ENCODE peak calls at places on chromosomes 1 and 21, in nine cellular contexts. One of them, this sample, is unnamed.

GRCh38 chr1:12629521-12629956 is 11.5 kb upstream of the DHRS3 start:
- DNase-seq in NCI-H1105 treated with DMSO at 0.1 percent for 48 hours: no peak
- DNase-seq in NCI-H460: no peak
- DNase-seq in colonic mucosa: no peak
- DNase-seq in T-cell: no peak
- DNase-seq in NB4: no peak
- DNase-seq in stimulated activated CD4-positive, alpha-beta T cell treated with anti-CD3 and anti-CD28 coated beads, TNF-alpha, amount 100 ng/mL, for 48 hours: no peak
- DNase-seq in WERI-Rb-1: no peak
- DNase-seq in endodermal cell: peak
- DNase-seq in this sample: no peak

GRCh38 chr1:160277987-160278386 is 6.9 kb downstream of the PEX19 start:
- DNase-seq in stimulated activated CD4-positive, alpha-beta T cell treated with anti-CD3 and anti-CD28 coated beads, TNF-alpha, amount 100 ng/mL, for 48 hours: no peak
- DNase-seq in colonic mucosa: no peak
- DNase-seq in WERI-Rb-1: no peak
- DNase-seq in NB4: no peak
- DNase-seq in NCI-H1105 treated with DMSO at 0.1 percent for 48 hours: no peak
- DNase-seq in T-cell: no peak
- DNase-seq in NCI-H460: no peak
- DNase-seq in endodermal cell: no peak
- DNase-seq in this sample: no peak

GRCh38 chr1:28190996-28191645 is 14.6 kb upstream of the PTAFR start:
- DNase-seq in NB4: peak
- DNase-seq in endodermal cell: peak
- DNase-seq in stimulated activated CD4-positive, alpha-beta T cell treated with anti-CD3 and anti-CD28 coated beads, TNF-alpha, amount 100 ng/mL, for 48 hours: no peak
- DNase-seq in WERI-Rb-1: no peak
- DNase-seq in T-cell: no peak
- DNase-seq in colonic mucosa: no peak
- DNase-seq in NCI-H460: no peak
- DNase-seq in NCI-H1105 treated with DMSO at 0.1 percent for 48 hours: no peak
- DNase-seq in this sample: no peak

GRCh38 chr1:214632091-214632490 is 29.1 kb downstream of the CENPF start:
- DNase-seq in NCI-H1105 treated with DMSO at 0.1 percent for 48 hours: no peak
- DNase-seq in colonic mucosa: no peak
- DNase-seq in T-cell: peak
- DNase-seq in NB4: no peak
- DNase-seq in NCI-H460: no peak
- DNase-seq in stimulated activated CD4-positive, alpha-beta T cell treated with anti-CD3 and anti-CD28 coated beads, TNF-alpha, amount 100 ng/mL, for 48 hours: no peak
- DNase-seq in endodermal cell: no peak
- DNase-seq in WERI-Rb-1: no peak
- DNase-seq in this sample: no peak

GRCh38 chr1:56334027-56334426 is 245.3 kb downstream of the PLPP3 start:
- DNase-seq in NCI-H1105 treated with DMSO at 0.1 percent for 48 hours: no peak
- DNase-seq in endodermal cell: no peak
- DNase-seq in T-cell: no peak
- DNase-seq in stimulated activated CD4-positive, alpha-beta T cell treated with anti-CD3 and anti-CD28 coated beads, TNF-alpha, amount 100 ng/mL, for 48 hours: no peak
- DNase-seq in NB4: no peak
- DNase-seq in colonic mucosa: no peak
- DNase-seq in WERI-Rb-1: no peak
- DNase-seq in NCI-H460: no peak
- DNase-seq in this sample: no peak

GRCh38 chr1:174626031-174627020 is 178.6 kb downstream of the GPR52 start:
- DNase-seq in NCI-H1105 treated with DMSO at 0.1 percent for 48 hours: no peak
- DNase-seq in stimulated activated CD4-positive, alpha-beta T cell treated with anti-CD3 and anti-CD28 coated beads, TNF-alpha, amount 100 ng/mL, for 48 hours: no peak
- DNase-seq in colonic mucosa: no peak
- DNase-seq in WERI-Rb-1: no peak
- DNase-seq in T-cell: no peak
- DNase-seq in NB4: no peak
- DNase-seq in endodermal cell: no peak
- DNase-seq in NCI-H460: no peak
- DNase-seq in this sample: no peak

GRCh38 chr21:41833138-41834115 is 45.7 kb downstream of the PRDM15 start:
- DNase-seq in NCI-H460: no peak
- DNase-seq in NCI-H1105 treated with DMSO at 0.1 percent for 48 hours: no peak
- DNase-seq in stimulated activated CD4-positive, alpha-beta T cell treated with anti-CD3 and anti-CD28 coated beads, TNF-alpha, amount 100 ng/mL, for 48 hours: no peak
- DNase-seq in NB4: no peak
- DNase-seq in colonic mucosa: no peak
- DNase-seq in endodermal cell: no peak
- DNase-seq in T-cell: no peak
- DNase-seq in WERI-Rb-1: no peak
- DNase-seq in this sample: no peak

GRCh38 chr1:58773406-58773840 is 10.4 kb downstream of the JUN start:
- DNase-seq in endodermal cell: no peak
- DNase-seq in NCI-H460: no peak
- DNase-seq in stimulated activated CD4-positive, alpha-beta T cell treated with anti-CD3 and anti-CD28 coated beads, TNF-alpha, amount 100 ng/mL, for 48 hours: no peak
- DNase-seq in T-cell: no peak
- DNase-seq in colonic mucosa: peak
- DNase-seq in WERI-Rb-1: no peak
- DNase-seq in NCI-H1105 treated with DMSO at 0.1 percent for 48 hours: peak
- DNase-seq in NB4: peak
- DNase-seq in this sample: no peak

GRCh38 chr1:241213147-241213546 is 143.9 kb downstream of the RGS7 start:
- DNase-seq in T-cell: no peak
- DNase-seq in NCI-H1105 treated with DMSO at 0.1 percent for 48 hours: no peak
- DNase-seq in endodermal cell: no peak
- DNase-seq in WERI-Rb-1: no peak
- DNase-seq in NCI-H460: no peak
- DNase-seq in stimulated activated CD4-positive, alpha-beta T cell treated with anti-CD3 and anti-CD28 coated beads, TNF-alpha, amount 100 ng/mL, for 48 hours: no peak
- DNase-seq in colonic mucosa: no peak
- DNase-seq in NB4: no peak
- DNase-seq in this sample: no peak

GRCh38 chr1:223331301-223331700 is 32.7 kb downstream of the SUSD4 start:
- DNase-seq in NB4: no peak
- DNase-seq in stimulated activated CD4-positive, alpha-beta T cell treated with anti-CD3 and anti-CD28 coated beads, TNF-alpha, amount 100 ng/mL, for 48 hours: no peak
- DNase-seq in NCI-H460: no peak
- DNase-seq in T-cell: no peak
- DNase-seq in NCI-H1105 treated with DMSO at 0.1 percent for 48 hours: no peak
- DNase-seq in WERI-Rb-1: no peak
- DNase-seq in colonic mucosa: no peak
- DNase-seq in endodermal cell: no peak
- DNase-seq in this sample: no peak

GRCh38 chr1:71521655-71522264 is 440.9 kb upstream of the ZRANB2 start:
- DNase-seq in endodermal cell: peak
- DNase-seq in NB4: peak
- DNase-seq in NCI-H460: peak
- DNase-seq in stimulated activated CD4-positive, alpha-beta T cell treated with anti-CD3 and anti-CD28 coated beads, TNF-alpha, amount 100 ng/mL, for 48 hours: no peak
- DNase-seq in T-cell: no peak
- DNase-seq in colonic mucosa: peak
- DNase-seq in WERI-Rb-1: peak
- DNase-seq in NCI-H1105 treated with DMSO at 0.1 percent for 48 hours: peak
- DNase-seq in this sample: no peak

GRCh38 chr21:44301961-44302406 is 2.1 kb downstream of the PFKL start:
- DNase-seq in NCI-H1105 treated with DMSO at 0.1 percent for 48 hours: no peak
- DNase-seq in T-cell: no peak
- DNase-seq in stimulated activated CD4-positive, alpha-beta T cell treated with anti-CD3 and anti-CD28 coated beads, TNF-alpha, amount 100 ng/mL, for 48 hours: no peak
- DNase-seq in NCI-H460: no peak
- DNase-seq in WERI-Rb-1: no peak
- DNase-seq in colonic mucosa: peak
- DNase-seq in endodermal cell: no peak
- DNase-seq in NB4: no peak
- DNase-seq in this sample: no peak

GRCh38 chr1:85611856-85612255 is 31.3 kb downstream of the CCN1 start:
- DNase-seq in stimulated activated CD4-positive, alpha-beta T cell treated with anti-CD3 and anti-CD28 coated beads, TNF-alpha, amount 100 ng/mL, for 48 hours: no peak
- DNase-seq in NCI-H460: no peak
- DNase-seq in colonic mucosa: no peak
- DNase-seq in endodermal cell: no peak
- DNase-seq in T-cell: no peak
- DNase-seq in NB4: no peak
- DNase-seq in NCI-H1105 treated with DMSO at 0.1 percent for 48 hours: no peak
- DNase-seq in WERI-Rb-1: no peak
- DNase-seq in this sample: no peak

GRCh38 chr1:248897412-248898337 is 8.4 kb upstream of the PGBD2 start:
- DNase-seq in stimulated activated CD4-positive, alpha-beta T cell treated with anti-CD3 and anti-CD28 coated beads, TNF-alpha, amount 100 ng/mL, for 48 hours: no peak
- DNase-seq in NB4: no peak
- DNase-seq in colonic mucosa: no peak
- DNase-seq in NCI-H460: no peak
- DNase-seq in WERI-Rb-1: no peak
- DNase-seq in endodermal cell: peak
- DNase-seq in NCI-H1105 treated with DMSO at 0.1 percent for 48 hours: no peak
- DNase-seq in T-cell: no peak
- DNase-seq in this sample: no peak

GRCh38 chr1:115782571-115783281 is 14.2 kb upstream of the CASQ2 start:
- DNase-seq in stimulated activated CD4-positive, alpha-beta T cell treated with anti-CD3 and anti-CD28 coated beads, TNF-alpha, amount 100 ng/mL, for 48 hours: no peak
- DNase-seq in NB4: no peak
- DNase-seq in NCI-H460: peak
- DNase-seq in colonic mucosa: no peak
- DNase-seq in T-cell: no peak
- DNase-seq in endodermal cell: peak
- DNase-seq in WERI-Rb-1: no peak
- DNase-seq in NCI-H1105 treated with DMSO at 0.1 percent for 48 hours: no peak
- DNase-seq in this sample: no peak